ENCODE peak calls at places on chromosomes 3 and 15, in five cellular contexts. E, N, J, B and D are unnamed samples.

GRCh38 chr3:69082805-69083204 is 1.9 kb upstream of the ARL6IP5 start:
- DNase-seq in E (no peak), N (peak), J (peak), B (peak), D (peak)

GRCh38 chr3:106275592-106275991 is 406.8 kb upstream of the CBLB start:
- DNase-seq in E (no peak), N (no peak), J (no peak), B (no peak), D (no peak)

GRCh38 chr15:73485372-73485771 is 42.4 kb downstream of the REC114 start:
- DNase-seq in E (no peak), N (no peak), J (no peak), B (peak), D (no peak)

GRCh38 chr3:40137586-40138295 is 171.8 kb upstream of the EIF1B start:
- DNase-seq in E (no peak), N (no peak), J (no peak), B (no peak), D (no peak)

GRCh38 chr3:110362756-110363155 is 708.9 kb upstream of the NECTIN3 start:
- DNase-seq in E (no peak), N (peak), J (no peak), B (no peak), D (no peak)

GRCh38 chr15:67117356-67117755 is 52.0 kb downstream of the SMAD3 start:
- DNase-seq in E (no peak), N (peak), J (no peak), B (no peak), D (no peak)

GRCh38 chr15:99951471-99951870 is 218.2 kb upstream of the LYSMD4 start:
- DNase-seq in E (no peak), N (no peak), J (no peak), B (no peak), D (no peak)

GRCh38 chr3:126745760-126746394 is 41.8 kb downstream of the CHCHD6 start:
- DNase-seq in E (no peak), N (no peak), J (no peak), B (no peak), D (no peak)

GRCh38 chr15:74955017-74955416 is 1.6 kb downstream of the RPP25 start:
- DNase-seq in E (peak), N (no peak), J (no peak), B (no peak), D (no peak)

GRCh38 chr15:98943609-98944111 is 63.9 kb downstream of the PGPEP1L start:
- DNase-seq in E (no peak), N (peak), J (no peak), B (no peak), D (no peak)

GRCh38 chr3:179324270-179324754 is 1.5 kb downstream of the ZNF639 start:
- DNase-seq in E (peak), N (peak), J (no peak), B (peak), D (no peak)

GRCh38 chr3:34396945-34397344 is 598.5 kb downstream of the PDCD6IP start:
- DNase-seq in E (no peak), N (no peak), J (no peak), B (no peak), D (no peak)

GRCh38 chr3:34132069-34132677 is 333.7 kb downstream of the PDCD6IP start:
- DNase-seq in E (no peak), N (no peak), J (no peak), B (no peak), D (no peak)

GRCh38 chr3:141152801-141153678 is 78.6 kb upstream of the PXYLP1 start:
- DNase-seq in E (no peak), N (no peak), J (no peak), B (no peak), D (no peak)

GRCh38 chr3:13213911-13214846 is 140.9 kb upstream of the IQSEC1 start:
- DNase-seq in E (no peak), N (no peak), J (no peak), B (no peak), D (no peak)

GRCh38 chr3:125353128-125353527 is 22.0 kb downstream of the ZNF148 start:
- DNase-seq in E (no peak), N (no peak), J (no peak), B (no peak), D (no peak)

GRCh38 chr3:83928903-83929302 is 1029.9 kb upstream of the CADM2 start:
- DNase-seq in E (no peak), N (no peak), J (no peak), B (no peak), D (no peak)

GRCh38 chr15:47587938-47588817 is 129.1 kb upstream of the SEMA6D start:
- DNase-seq in E (no peak), N (no peak), J (no peak), B (no peak), D (no peak)

GRCh38 chr3:111917300-111917699 is 58.2 kb downstream of the PHLDB2 start:
- DNase-seq in E (no peak), N (peak), J (no peak), B (no peak), D (peak)

GRCh38 chr15:78507831-78508160 is 419 bp downstream of the HYKK start:
- DNase-seq in E (no peak), N (no peak), J (no peak), B (no peak), D (peak)

GRCh38 chr3:79930196-79930595 is 162.4 kb upstream of the ROBO1 start:
- DNase-seq in E (no peak), N (no peak), J (no peak), B (no peak), D (no peak)

GRCh38 chr15:74642328-74642723 is 26.7 kb downstream of the CLK3 start:
- DNase-seq in E (no peak), N (no peak), J (no peak), B (no peak), D (no peak)

GRCh38 chr3:64082917-64083587 is 59.8 kb upstream of the PSMD6 start:
- DNase-seq in E (no peak), N (no peak), J (no peak), B (no peak), D (no peak)

GRCh38 chr3:161316006-161316689 is 55.2 kb downstream of the SPTSSB start:
- DNase-seq in E (no peak), N (no peak), J (no peak), B (no peak), D (peak)

GRCh38 chr3:105415981-105416380 is 49.3 kb downstream of the ALCAM start:
- DNase-seq in E (no peak), N (peak), J (no peak), B (no peak), D (no peak)

GRCh38 chr3:197125601-197126000 is 96.0 kb upstream of the MELTF start:
- DNase-seq in E (no peak), N (peak), J (no peak), B (no peak), D (no peak)

GRCh38 chr3:194952882-194953281 is 267.2 kb downstream of the FAM43A start:
- DNase-seq in E (peak), N (no peak), J (no peak), B (no peak), D (no peak)

GRCh38 chr15:99452728-99453643 is 112.8 kb upstream of the MEF2A start:
- DNase-seq in E (peak), N (peak), J (peak), B (no peak), D (no peak)

GRCh38 chr3:153641321-153641720 is 479.3 kb downstream of the RAP2B start:
- DNase-seq in E (no peak), N (no peak), J (no peak), B (no peak), D (no peak)

DNA sequence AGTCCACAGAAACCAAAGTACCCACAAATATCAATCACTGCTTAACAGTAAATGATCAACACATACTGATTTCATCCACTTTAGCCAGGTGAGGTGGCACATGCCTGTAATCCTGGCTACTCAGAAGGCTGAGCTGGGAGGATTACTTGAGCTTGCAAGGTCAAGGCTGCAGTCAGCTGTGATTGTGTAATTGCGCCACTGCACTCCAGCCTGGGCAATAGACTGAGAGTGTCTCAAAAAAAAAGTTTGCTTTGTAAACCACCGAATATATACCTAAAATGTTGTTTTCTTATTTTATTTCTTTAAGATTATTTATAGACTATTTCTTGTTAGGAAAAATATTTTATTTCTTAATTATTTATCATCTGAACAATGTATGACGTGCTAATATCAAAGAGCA is 8.7 kb upstream of the ATP13A4 start:
- DNase-seq in E (no peak), N (no peak), J (no peak), B (no peak), D (no peak)
- TF ChIP-seq RCOR1 in E (no peak), N (no peak), J (no peak), B (no peak), D (no peak)

GRCh38 chr3:60047426-60048200 is 997.8 kb upstream of the CFAP20DC start:
- DNase-seq in E (no peak), N (no peak), J (no peak), B (no peak), D (no peak)
- TF ChIP-seq RCOR1 in E (no peak), N (no peak), J (no peak), B (no peak), D (no peak)

GRCh38 chr3:148366743-148367410 is 330.8 kb upstream of the AGTR1 start:
- DNase-seq in E (peak), N (peak), J (no peak), B (no peak), D (peak)
- TF ChIP-seq RCOR1 in E (no peak), N (no peak), J (no peak), B (no peak), D (no peak)

GRCh38 chr3:184311633-184312032 is 2.8 kb upstream of the EIF4G1 start:
- DNase-seq in E (no peak), N (no peak), J (no peak), B (no peak), D (no peak)
- TF ChIP-seq RCOR1 in E (no peak), N (no peak), J (no peak), B (no peak), D (no peak)

DNA sequence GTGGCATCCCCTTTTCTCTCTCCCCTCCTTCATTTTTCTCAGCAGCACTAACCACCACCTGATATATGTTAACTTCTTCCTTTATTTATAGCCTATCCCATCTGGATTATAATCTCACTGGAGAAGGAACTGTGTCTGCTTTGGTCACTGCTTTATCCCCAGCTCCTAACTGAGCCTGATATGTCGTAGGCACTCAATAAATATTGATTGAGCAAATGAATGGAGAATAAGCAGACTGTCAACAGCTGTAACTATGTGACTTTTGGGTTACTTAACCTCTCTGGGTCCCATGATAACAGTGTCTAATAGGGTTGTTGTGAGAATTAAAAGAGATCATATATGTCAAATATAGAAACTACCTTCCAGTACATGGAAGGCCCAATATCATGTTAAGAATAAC is 127.9 kb downstream of the MECOM start:
- DNase-seq in E (no peak), N (no peak), J (no peak), B (no peak), D (no peak)
- TF ChIP-seq RCOR1 in E (no peak), N (no peak), J (no peak), B (no peak), D (no peak)

GRCh38 chr3:123652346-123652984 is 67.6 kb upstream of the HACD2 start:
- DNase-seq in E (peak), N (peak), J (no peak), B (peak), D (peak)
- TF ChIP-seq RCOR1 in E (no peak), N (no peak), J (no peak), B (no peak), D (no peak)